ENCODE peak calls at places on chromosomes 13 and 19, in eight cellular contexts. Y, V, N, O, P, W, Q and L are unnamed samples.

GRCh38 chr19:4633140-4633967 is 6.0 kb upstream of the TNFAIP8L1 start:
- DNase-seq in Y (no peak), V (no peak), N (peak), O (no peak), P (peak), W (peak), Q (peak), L (peak)

GRCh38 chr19:3458595-3459284 is 21.6 kb downstream of the SMIM24 start:
- DNase-seq in Y (peak), V (no peak), N (no peak), O (no peak), P (peak), W (no peak), Q (no peak), L (no peak)

GRCh38 chr19:51726049-51726448 is 2.3 kb upstream of the HAS1 start:
- DNase-seq in Y (peak), V (peak), N (peak), O (no peak), P (peak), W (no peak), Q (peak), L (peak)

GRCh38 chr19:33497151-33497777 is 24.3 kb downstream of the PEPD start:
- DNase-seq in Y (no peak), V (no peak), N (no peak), O (no peak), P (no peak), W (no peak), Q (no peak), L (no peak)

GRCh38 chr13:47628666-47629065 is 372.4 kb downstream of the SUCLA2 start:
- DNase-seq in Y (no peak), V (no peak), N (no peak), O (no peak), P (no peak), W (no peak), Q (no peak), L (peak)

GRCh38 chr19:40445945-40446784 is 2.0 kb upstream of the SERTAD3 start:
- DNase-seq in Y (no peak), V (no peak), N (no peak), O (no peak), P (peak), W (no peak), Q (no peak), L (peak)

GRCh38 chr19:2081873-2082810 is 14.0 kb downstream of the MOB3A start:
- DNase-seq in Y (no peak), V (peak), N (no peak), O (no peak), P (no peak), W (peak), Q (no peak), L (no peak)

GRCh38 chr19:1284979-1285736 is 515 bp upstream of the EFNA2 start:
- DNase-seq in Y (no peak), V (peak), N (no peak), O (no peak), P (peak), W (no peak), Q (no peak), L (no peak)

GRCh38 chr13:30819136-30819875 is 84.0 kb downstream of the ALOX5AP start:
- DNase-seq in Y (no peak), V (no peak), N (no peak), O (no peak), P (no peak), W (no peak), Q (no peak), L (peak)

GRCh38 chr13:31765441-31765840 is 26.1 kb downstream of the RXFP2 start:
- DNase-seq in Y (no peak), V (no peak), N (no peak), O (no peak), P (no peak), W (no peak), Q (no peak), L (peak)

GRCh38 chr13:59774511-59774911 is 389.2 kb downstream of the DIAPH3 start:
- DNase-seq in Y (no peak), V (no peak), N (no peak), O (no peak), P (peak), W (no peak), Q (no peak), L (peak)

GRCh38 chr13:90594694-90595093 is 752.8 kb upstream of the MIR17HG start:
- DNase-seq in Y (no peak), V (no peak), N (no peak), O (no peak), P (no peak), W (no peak), Q (no peak), L (peak)

GRCh38 chr19:1624458-1624857 is 19.2 kb upstream of the UQCR11 start:
- DNase-seq in Y (no peak), V (no peak), N (peak), O (no peak), P (peak), W (peak), Q (no peak), L (peak)

GRCh38 chr19:13986348-13986904 is 19.7 kb downstream of the RFX1 start:
- DNase-seq in Y (peak), V (peak), N (peak), O (peak), P (peak), W (peak), Q (peak), L (peak)

GRCh38 chr19:13984186-13984585 is 21.9 kb downstream of the RFX1 start:
- DNase-seq in Y (no peak), V (no peak), N (no peak), O (no peak), P (no peak), W (no peak), Q (no peak), L (no peak)

GRCh38 chr19:13987101-13987890 is 18.8 kb downstream of the RFX1 start:
- DNase-seq in Y (no peak), V (no peak), N (peak), O (no peak), P (no peak), W (peak), Q (peak), L (no peak)

GRCh38 chr19:13984875-13985741 is 21.0 kb downstream of the RFX1 start:
- DNase-seq in Y (no peak), V (no peak), N (no peak), O (no peak), P (no peak), W (no peak), Q (no peak), L (no peak)

GRCh38 chr19:13985771-13986347 is 20.3 kb downstream of the RFX1 start:
- DNase-seq in Y (no peak), V (no peak), N (no peak), O (no peak), P (peak), W (no peak), Q (no peak), L (no peak)
- H3K4me3 ChIP-seq in Y (no peak), V (no peak), N (peak), O (no peak), P (peak), W (no peak), Q (peak), L (no peak)

GRCh38 chr19:45098521-45099464 is 5.8 kb downstream of the PPP1R37 start:
- DNase-seq in Y (peak), V (no peak), N (peak), O (no peak), P (no peak), W (no peak), Q (peak), L (peak)
- TF ChIP-seq CTCF in Y (no peak), V (no peak), N (no peak), O (no peak), P (no peak), W (no peak), Q (no peak), L (no peak)

GRCh38 chr13:98563071-98563470 is 13.8 kb downstream of the STK24 start:
- DNase-seq in Y (no peak), V (no peak), N (no peak), O (no peak), P (peak), W (no peak), Q (no peak), L (no peak)
- H3K4me3 ChIP-seq in Y (no peak), V (no peak), N (no peak), O (no peak), P (peak), W (no peak), Q (no peak), L (peak)

GRCh38 chr13:76885203-76886004 is 801 bp downstream of the KCTD12 start:
- DNase-seq in Y (peak), V (peak), N (peak), O (peak), P (peak), W (peak), Q (peak), L (peak)
- TF ChIP-seq CTCF in Y (no peak), V (peak), N (peak), O (peak), P (no peak), W (peak), Q (peak), L (peak)

GRCh38 chr19:18428173-18428836 is 9.1 kb downstream of the SSBP4 start:
- DNase-seq in Y (no peak), V (no peak), N (no peak), O (no peak), P (no peak), W (no peak), Q (no peak), L (no peak)
- H3K4me3 ChIP-seq in Y (no peak), V (no peak), N (peak), O (no peak), P (peak), W (no peak), Q (no peak), L (no peak)

DNA sequence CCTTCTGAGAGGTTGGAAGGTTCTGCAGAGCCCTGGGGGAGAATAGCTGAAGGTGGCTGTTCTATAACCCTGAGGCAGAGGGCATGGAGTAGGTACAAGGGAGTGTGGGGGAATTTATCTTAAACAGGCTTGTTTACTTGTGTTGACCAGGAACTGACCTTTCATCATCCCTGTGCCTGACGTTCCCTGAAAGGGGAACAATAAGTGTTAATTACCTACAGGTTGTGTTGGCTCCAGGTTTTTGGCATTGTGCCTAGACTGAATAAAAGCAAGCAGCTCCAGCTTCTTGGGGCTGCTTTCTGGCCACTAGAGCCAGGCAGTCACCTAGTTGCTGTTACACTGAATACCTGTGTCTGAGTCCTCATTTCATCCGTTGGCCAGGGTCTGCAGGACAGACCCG is 60.0 kb downstream of the ZNF627 start:
- DNase-seq in Y (no peak), V (no peak), N (no peak), O (no peak), P (no peak), W (no peak), Q (no peak), L (no peak)
- TF ChIP-seq CTCF in Y (no peak), V (no peak), N (no peak), O (no peak), P (no peak), W (no peak), Q (no peak), L (no peak)

DNA sequence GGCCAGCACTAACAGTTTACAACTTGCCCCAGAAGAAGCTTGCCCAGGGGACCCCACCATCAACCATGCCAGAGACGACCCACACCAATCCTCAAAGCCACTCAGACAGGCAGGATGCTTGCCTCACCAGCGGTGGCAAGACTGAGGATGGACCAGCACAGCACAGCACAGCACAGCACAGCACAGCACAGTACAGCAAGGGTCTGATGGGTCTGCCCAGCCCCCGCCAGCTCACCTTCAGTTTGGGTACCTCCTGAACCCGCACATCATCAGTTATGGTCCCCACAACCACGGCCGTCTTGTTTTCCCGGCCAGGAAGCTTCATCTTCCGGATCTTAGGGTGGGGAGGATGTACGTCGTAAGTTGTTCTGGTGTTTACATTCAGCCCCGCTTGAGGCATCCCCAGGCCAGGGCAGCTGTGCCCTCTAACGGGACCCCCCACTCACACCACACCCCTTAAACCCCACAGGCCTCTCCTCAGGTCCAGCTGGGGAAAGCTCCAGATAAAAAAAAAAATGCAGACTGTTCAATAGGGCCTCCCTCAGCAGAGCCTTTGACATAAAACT is 1.7 kb upstream of the FAM83E start:
- DNase-seq in Y (no peak), V (peak), N (no peak), O (no peak), P (no peak), W (no peak), Q (no peak), L (no peak)
- H3K4me3 ChIP-seq in Y (no peak), V (no peak), N (peak), O (no peak), P (peak), W (peak), Q (peak), L (no peak)

GRCh38 chr19:48477067-48477685 is 8.0 kb downstream of the CYTH2 start:
- DNase-seq in Y (no peak), V (no peak), N (no peak), O (no peak), P (no peak), W (no peak), Q (no peak), L (no peak)
- TF ChIP-seq CTCF in Y (no peak), V (no peak), N (no peak), O (no peak), P (no peak), W (no peak), Q (no peak), L (no peak)

GRCh38 chr13:20150561-20150960 is 10.3 kb downstream of the GJA3 start:
- DNase-seq in Y (no peak), V (no peak), N (no peak), O (no peak), P (no peak), W (no peak), Q (no peak), L (no peak)

GRCh38 chr13:20151016-20151415 is 9.8 kb downstream of the GJA3 start:
- DNase-seq in Y (no peak), V (no peak), N (no peak), O (no peak), P (no peak), W (no peak), Q (no peak), L (no peak)

GRCh38 chr13:20149762-20150161 is 11.1 kb downstream of the GJA3 start:
- DNase-seq in Y (no peak), V (no peak), N (no peak), O (no peak), P (no peak), W (no peak), Q (no peak), L (no peak)

GRCh38 chr13:20148501-20149183 is 12.2 kb downstream of the GJA3 start:
- DNase-seq in Y (no peak), V (no peak), N (no peak), O (no peak), P (no peak), W (no peak), Q (no peak), L (no peak)

GRCh38 chr13:20151612-20152011 is 9.2 kb downstream of the GJA3 start:
- DNase-seq in Y (no peak), V (no peak), N (no peak), O (no peak), P (no peak), W (no peak), Q (no peak), L (no peak)
- H3K4me3 ChIP-seq in Y (no peak), V (no peak), N (no peak), O (no peak), P (no peak), W (no peak), Q (no peak), L (no peak)

GRCh38 chr13:45474584-45475454 is 10.1 kb downstream of the COG3 start:
- DNase-seq in Y (no peak), V (no peak), N (no peak), O (no peak), P (no peak), W (no peak), Q (no peak), L (no peak)

GRCh38 chr13:45468676-45469075 is 3.9 kb downstream of the COG3 start:
- DNase-seq in Y (no peak), V (no peak), N (no peak), O (no peak), P (peak), W (no peak), Q (no peak), L (no peak)

GRCh38 chr13:45472171-45472705 is 7.5 kb downstream of the COG3 start:
- DNase-seq in Y (no peak), V (no peak), N (no peak), O (no peak), P (no peak), W (no peak), Q (no peak), L (no peak)

GRCh38 chr13:45473627-45474026 is 8.9 kb downstream of the COG3 start:
- DNase-seq in Y (no peak), V (no peak), N (no peak), O (no peak), P (peak), W (peak), Q (no peak), L (no peak)
- TF ChIP-seq CTCF in Y (no peak), V (no peak), N (peak), O (no peak), P (peak), W (peak), Q (peak), L (no peak)